ENCODE peak calls at places on chromosome 9, in seven cellular contexts. D is BE2C, N is H1, W is colonic mucosa, K is psoas muscle, U is uterus, G is cardiac fibroblast. B is an unnamed sample.

GRCh38 chr9:35604578-35605335 is at the start of gene TESK1:
- DNase-seq in W (peak; percentile 83), D (peak; percentile 80), N (no peak), G (peak; percentile 50), U (peak; percentile 73), K (peak; percentile 89), B (no peak)

GRCh38 chr9:32589083-32589713 is 16.2 kb upstream of the NDUFB6 start:
- DNase-seq in K (no peak), N (no peak), G (peak; percentile 72), D (no peak), U (no peak), W (no peak), B (no peak)

GRCh38 chr9:110742741-110743371 is 74.3 kb downstream of the MUSK start:
- DNase-seq in K (no peak), U (no peak), N (peak; percentile 7), W (no peak), D (no peak), G (peak; percentile 92), B (no peak)

GRCh38 chr9:104872959-104873850 is 54.8 kb downstream of the ABCA1 start:
- DNase-seq in K (peak; percentile 58), W (peak; percentile 32), N (no peak), G (peak; percentile 98), U (peak; percentile 61), D (no peak), B (peak; percentile 88)

GRCh38 chr9:109907400-109907799 is 127.4 kb downstream of the PALM2AKAP2 start:
- DNase-seq in G (peak; percentile 82), D (no peak), N (no peak), U (no peak), K (no peak), W (peak; percentile 70), B (no peak)

GRCh38 chr9:92764988-92765936 is 629 bp upstream of the BICD2 start:
- DNase-seq in W (peak; percentile 97), K (peak; percentile 99), U (peak; percentile 98), N (peak; percentile 95), D (peak; percentile 99), G (peak; percentile 96), B (peak; percentile 77)

GRCh38 chr9:3775968-3776367 is 250.2 kb upstream of the RFX3 start:
- DNase-seq in N (no peak), D (no peak), G (no peak), W (no peak), U (no peak), K (no peak), B (no peak)

GRCh38 chr9:134284273-134284672 is 42.0 kb upstream of the RXRA start:
- DNase-seq in W (no peak), U (no peak), D (no peak), N (no peak), G (no peak), K (peak; percentile 94), B (no peak)

GRCh38 chr9:92525306-92525705 is 10.5 kb downstream of the ECM2 start:
- DNase-seq in D (no peak), G (no peak), K (no peak), W (no peak), U (no peak), N (no peak), B (no peak)

GRCh38 chr9:106860731-106861584 is 2.0 kb upstream of the ZNF462 start:
- DNase-seq in G (peak; percentile 51), K (peak; percentile 74), U (peak; percentile 56), N (no peak), W (peak; percentile 70), D (peak; percentile 20), B (no peak)

GRCh38 chr9:122912964-122913673 is at the start of gene ZBTB6:
- DNase-seq in U (peak; percentile 69), W (peak; percentile 85), D (peak; percentile 76), N (no peak), G (peak; percentile 89), K (peak; percentile 80), B (peak; percentile 16)
- H3K4me3 ChIP-seq in U (peak within 1 kb of the TSS; percentile 73), W (peak within 1 kb of the TSS; percentile 78), D (peak within 1 kb of the TSS; percentile 74), N (peak within 1 kb of the TSS; percentile 76), G (peak within 1 kb of the TSS; percentile 67), K (peak within 1 kb of the TSS; percentile 83), B (peak within 1 kb of the TSS; percentile 85)

GRCh38 chr9:85640425-85640824 is 101.3 kb downstream of the AGTPBP1 start:
- DNase-seq in U (no peak), K (no peak), D (no peak), N (no peak), G (no peak), W (no peak), B (no peak)
- TF ChIP-seq CTCF in U (no peak), K (no peak), D (no peak), N (no peak), G (no peak), W (no peak), B (no peak)

DNA sequence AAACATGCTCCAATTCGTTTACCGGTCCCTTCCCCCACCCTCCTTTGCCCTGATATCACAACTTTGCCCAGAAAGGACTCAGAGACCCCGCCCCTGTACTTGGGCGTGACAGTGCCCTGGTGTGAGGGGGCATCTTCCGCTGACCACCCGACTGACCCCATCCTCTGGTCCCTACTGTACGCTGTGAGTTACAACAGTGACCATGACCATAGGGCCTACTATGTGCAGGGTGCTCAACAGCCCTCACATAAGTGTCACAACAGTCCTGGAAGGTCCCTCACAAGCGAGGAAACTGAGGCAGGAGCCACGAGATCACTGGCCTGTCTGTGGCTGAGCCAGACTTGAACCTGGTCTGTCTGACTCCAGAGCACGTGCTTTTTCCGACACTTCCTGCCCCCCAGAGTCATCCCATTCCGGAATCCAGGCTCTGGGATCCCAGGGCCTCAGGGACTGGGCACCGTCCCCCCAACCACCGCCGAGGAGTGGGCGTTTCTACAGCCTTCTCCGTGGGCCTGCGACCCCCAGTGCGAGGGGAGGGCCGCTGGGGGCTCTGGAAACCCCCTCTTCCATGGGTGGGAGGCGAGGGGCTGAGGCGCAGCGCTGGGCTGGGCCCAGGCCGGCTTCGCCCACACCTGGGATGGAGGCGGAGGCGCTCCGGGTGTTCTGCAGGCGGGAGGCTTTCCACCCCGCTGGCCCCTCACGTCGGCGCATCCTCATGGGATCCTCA is 45.7 kb upstream of the GGTA1 start:
- DNase-seq in K (peak; percentile 62), U (no peak), G (no peak), D (no peak), N (no peak), W (no peak), B (no peak)
- H3K4me3 ChIP-seq in K (no peak overlapping the region), U (no peak overlapping the region), G (no peak overlapping the region), D (peak overlapping the region; percentile 44), N (no peak overlapping the region), W (no peak overlapping the region), B (no peak overlapping the region)

GRCh38 chr9:84667571-84668203 is 1.8 kb upstream of the NTRK2 start:
- DNase-seq in N (no peak), K (no peak), D (no peak), W (peak; percentile 17), G (peak; percentile 47), U (no peak), B (no peak)

GRCh38 chr9:84669293-84670105 is at the start of gene NTRK2:
- DNase-seq in U (no peak), N (no peak), K (peak; percentile 56), W (peak; percentile 18), G (peak; percentile 41), D (no peak), B (no peak)

GRCh38 chr9:84669008-84669292 is 579 bp upstream of the NTRK2 start:
- DNase-seq in D (no peak), N (no peak), G (no peak), U (no peak), K (no peak), W (peak; percentile 16), B (no peak)

GRCh38 chr9:84670106-84670800 is 724 bp downstream of the NTRK2 start:
- DNase-seq in U (no peak), N (no peak), K (peak; percentile 51), W (no peak), D (no peak), G (no peak), B (no peak)

GRCh38 chr9:84668204-84669007 is 1.1 kb upstream of the NTRK2 start:
- DNase-seq in U (peak; percentile 46), G (peak; percentile 58), K (peak; percentile 74), D (peak; percentile 81), N (peak; percentile 44), W (peak; percentile 66), B (no peak)
- TF ChIP-seq CTCF in U (peak; percentile 38), G (peak; percentile 15), K (peak; percentile 51), D (peak; percentile 57), N (peak; percentile 72), W (peak; percentile 38), B (peak; percentile 73)

GRCh38 chr9:125407432-125407973 is 145.9 kb downstream of the GAPVD1 start:
- DNase-seq in N (no peak), U (no peak), K (no peak), G (no peak), W (no peak), D (no peak), B (no peak)
- H3K4me3 ChIP-seq in N (peak overlapping the region; percentile 55), U (peak overlapping the region; percentile 46), K (peak overlapping the region; percentile 68), G (peak overlapping the region; percentile 64), W (peak overlapping the region; percentile 68), D (peak overlapping the region; percentile 67), B (peak overlapping the region; percentile 67)

GRCh38 chr9:116497081-116497480 is 190.0 kb upstream of the TRIM32 start:
- DNase-seq in W (no peak), N (no peak), G (no peak), K (no peak), D (no peak), U (peak; percentile 44), B (no peak)
- TF ChIP-seq CTCF in W (no peak), N (peak; percentile 27), G (no peak), K (no peak), D (no peak), U (no peak), B (no peak)

GRCh38 chr9:124242331-124243194 is 15.2 kb upstream of the NEK6 start:
- DNase-seq in U (peak; percentile 45), N (no peak), G (peak; percentile 38), W (peak; percentile 71), D (no peak), K (peak; percentile 73), B (no peak)
- H3K4me3 ChIP-seq in U (peak overlapping the region; percentile 19), N (no peak overlapping the region), G (no peak overlapping the region), W (peak overlapping the region; percentile 18), D (no peak overlapping the region), K (peak overlapping the region; percentile 48), B (peak overlapping the region; percentile 41)

DNA sequence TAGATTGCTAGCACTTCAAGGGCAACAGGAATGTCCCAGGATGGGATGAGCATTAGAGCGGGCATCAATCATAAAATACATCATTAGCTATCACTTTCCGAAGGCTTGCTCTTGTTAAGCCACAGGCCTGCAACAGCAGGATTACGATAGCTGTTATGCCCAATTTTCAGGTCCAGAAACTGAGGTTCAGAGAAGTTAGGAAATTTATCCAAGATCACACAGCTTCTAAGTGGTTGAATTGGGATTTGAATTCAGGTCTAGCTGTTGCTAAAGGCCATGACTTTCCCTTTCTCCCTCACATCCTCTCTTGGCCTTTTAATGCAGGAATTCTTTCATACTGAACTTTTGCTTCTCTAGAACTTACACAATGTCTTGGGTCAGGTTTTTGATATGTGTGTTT is 119.4 kb upstream of the ERCC6L2 start:
- DNase-seq in W (no peak), K (no peak), N (no peak), G (no peak), U (no peak), D (no peak), B (no peak)
- TF ChIP-seq CTCF in W (no peak), K (no peak), N (no peak), G (no peak), U (no peak), D (no peak), B (no peak)